ENCODE peak calls at places on chromosomes 4 and X, in seven cellular contexts. One of them, this sample, is unnamed.

GRCh38 chr4:176885224-176885623 is 92.5 kb upstream of the VEGFC start:
- DNase-seq in esophagus squamous epithelium: no peak
- DNase-seq in right cardiac atrium: no peak
- DNase-seq in prostate gland: no peak
- DNase-seq in cardiac muscle cell: no peak
- DNase-seq in uterus: no peak
- DNase-seq in stomach: no peak
- DNase-seq in this sample: no peak

GRCh38 chrX:155246748-155247147 is 17.5 kb downstream of the RAB39B start:
- DNase-seq in right cardiac atrium: no peak
- DNase-seq in uterus: no peak
- DNase-seq in prostate gland: no peak
- DNase-seq in stomach: no peak
- DNase-seq in esophagus squamous epithelium: no peak
- DNase-seq in cardiac muscle cell: no peak
- DNase-seq in this sample: no peak

GRCh38 chr4:11470709-11471441 is 42.2 kb upstream of the HS3ST1 start:
- DNase-seq in esophagus squamous epithelium: no peak
- DNase-seq in right cardiac atrium: no peak
- DNase-seq in uterus: no peak
- DNase-seq in cardiac muscle cell: no peak
- DNase-seq in prostate gland: peak; percentile 24
- DNase-seq in stomach: no peak
- DNase-seq in this sample: no peak

GRCh38 chrX:40663880-40664630 is 16.7 kb upstream of the CXorf38 start:
- DNase-seq in prostate gland: no peak
- DNase-seq in stomach: no peak
- DNase-seq in uterus: no peak
- DNase-seq in cardiac muscle cell: peak; percentile 44
- DNase-seq in right cardiac atrium: no peak
- DNase-seq in esophagus squamous epithelium: no peak
- DNase-seq in this sample: no peak

GRCh38 chr4:84971319-84971932 is 4.9 kb upstream of the WDFY3 start:
- DNase-seq in esophagus squamous epithelium: no peak
- DNase-seq in stomach: no peak
- DNase-seq in prostate gland: no peak
- DNase-seq in uterus: no peak
- DNase-seq in cardiac muscle cell: peak; percentile 71
- DNase-seq in right cardiac atrium: no peak
- DNase-seq in this sample: no peak

GRCh38 chr4:122010610-122011009 is 58.8 kb upstream of the TRPC3 start:
- DNase-seq in uterus: no peak
- DNase-seq in esophagus squamous epithelium: no peak
- DNase-seq in stomach: no peak
- DNase-seq in cardiac muscle cell: no peak
- DNase-seq in prostate gland: no peak
- DNase-seq in right cardiac atrium: no peak
- DNase-seq in this sample: no peak

GRCh38 chrX:39497717-39498265 is 600.0 kb downstream of the BCOR start:
- DNase-seq in cardiac muscle cell: no peak
- DNase-seq in uterus: no peak
- DNase-seq in stomach: no peak
- DNase-seq in esophagus squamous epithelium: no peak
- DNase-seq in right cardiac atrium: no peak
- DNase-seq in prostate gland: no peak
- DNase-seq in this sample: no peak

GRCh38 chr4:7414046-7414445 is 20.7 kb downstream of the PSAPL1 start:
- DNase-seq in prostate gland: no peak
- DNase-seq in right cardiac atrium: no peak
- DNase-seq in esophagus squamous epithelium: no peak
- DNase-seq in uterus: no peak
- DNase-seq in cardiac muscle cell: no peak
- DNase-seq in stomach: peak; percentile 13
- DNase-seq in this sample: no peak

GRCh38 chr4:186699298-186699697 is 24.4 kb downstream of the FAT1 start:
- DNase-seq in esophagus squamous epithelium: no peak
- DNase-seq in uterus: no peak
- DNase-seq in stomach: peak; percentile 76
- DNase-seq in right cardiac atrium: no peak
- DNase-seq in prostate gland: peak; percentile 60
- DNase-seq in cardiac muscle cell: peak; percentile 24
- DNase-seq in this sample: no peak

GRCh38 chr4:17241835-17242234 is 270.1 kb downstream of the QDPR start:
- DNase-seq in stomach: no peak
- DNase-seq in prostate gland: no peak
- DNase-seq in esophagus squamous epithelium: no peak
- DNase-seq in uterus: no peak
- DNase-seq in cardiac muscle cell: no peak
- DNase-seq in right cardiac atrium: no peak
- DNase-seq in this sample: no peak

GRCh38 chr4:169068423-169068822 is 58.4 kb upstream of the CBR4 start:
- DNase-seq in prostate gland: no peak
- DNase-seq in uterus: no peak
- DNase-seq in cardiac muscle cell: no peak
- DNase-seq in right cardiac atrium: no peak
- DNase-seq in stomach: no peak
- DNase-seq in esophagus squamous epithelium: no peak
- DNase-seq in this sample: no peak

GRCh38 chr4:177853198-177853597 is 411.0 kb upstream of the AGA start:
- DNase-seq in prostate gland: no peak
- DNase-seq in cardiac muscle cell: no peak
- DNase-seq in right cardiac atrium: no peak
- DNase-seq in stomach: no peak
- DNase-seq in uterus: no peak
- DNase-seq in esophagus squamous epithelium: no peak
- DNase-seq in this sample: no peak

GRCh38 chr4:78528327-78528726 is 23.2 kb upstream of the ANXA3 start:
- DNase-seq in esophagus squamous epithelium: no peak
- DNase-seq in stomach: no peak
- DNase-seq in uterus: no peak
- DNase-seq in cardiac muscle cell: no peak
- DNase-seq in right cardiac atrium: no peak
- DNase-seq in prostate gland: no peak
- DNase-seq in this sample: no peak

GRCh38 chr4:3492741-3493719 is 29.9 kb downstream of the DOK7 start:
- DNase-seq in cardiac muscle cell: peak; percentile 18
- DNase-seq in uterus: no peak
- DNase-seq in right cardiac atrium: peak; percentile 56
- DNase-seq in prostate gland: no peak
- DNase-seq in stomach: no peak
- DNase-seq in esophagus squamous epithelium: no peak
- DNase-seq in this sample: no peak

GRCh38 chrX:106436695-106437094 is 175.1 kb upstream of the RADX start:
- DNase-seq in prostate gland: no peak
- DNase-seq in stomach: no peak
- DNase-seq in right cardiac atrium: no peak
- DNase-seq in cardiac muscle cell: no peak
- DNase-seq in esophagus squamous epithelium: no peak
- DNase-seq in uterus: no peak
- DNase-seq in this sample: no peak

GRCh38 chr4:52659016-52659721 is at the start of gene USP46:
- DNase-seq in cardiac muscle cell: peak; percentile 87
- DNase-seq in stomach: peak; percentile 81
- DNase-seq in right cardiac atrium: peak; percentile 94
- DNase-seq in prostate gland: peak; percentile 67
- DNase-seq in uterus: peak; percentile 71
- DNase-seq in esophagus squamous epithelium: peak; percentile 8
- DNase-seq in this sample: peak; percentile 69

GRCh38 chrX:70168238-70169188 is 8.8 kb upstream of the DGAT2L6 start:
- DNase-seq in prostate gland: no peak
- DNase-seq in right cardiac atrium: no peak
- DNase-seq in cardiac muscle cell: peak; percentile 75
- DNase-seq in esophagus squamous epithelium: no peak
- DNase-seq in stomach: no peak
- DNase-seq in uterus: peak; percentile 35
- DNase-seq in this sample: no peak

GRCh38 chr4:124431663-124432192 is 280.8 kb downstream of the ANKRD50 start:
- DNase-seq in prostate gland: no peak
- DNase-seq in esophagus squamous epithelium: no peak
- DNase-seq in stomach: no peak
- DNase-seq in cardiac muscle cell: no peak
- DNase-seq in right cardiac atrium: no peak
- DNase-seq in uterus: no peak
- DNase-seq in this sample: no peak
- H3K27ac ChIP-seq in prostate gland: no peak overlapping the region
- H3K27ac ChIP-seq in esophagus squamous epithelium: no peak overlapping the region
- H3K27ac ChIP-seq in stomach: no peak overlapping the region
- H3K27ac ChIP-seq in cardiac muscle cell: no peak overlapping the region
- H3K27ac ChIP-seq in right cardiac atrium: no peak overlapping the region
- H3K27ac ChIP-seq in uterus: no peak overlapping the region
- H3K27ac ChIP-seq in this sample: no peak overlapping the region

GRCh38 chr4:112236040-112236439 is 4.5 kb downstream of the AP1AR start:
- DNase-seq in stomach: no peak
- DNase-seq in uterus: no peak
- DNase-seq in esophagus squamous epithelium: no peak
- DNase-seq in right cardiac atrium: no peak
- DNase-seq in prostate gland: no peak
- DNase-seq in cardiac muscle cell: no peak
- DNase-seq in this sample: no peak

GRCh38 chr4:112225157-112225556 is 6.4 kb upstream of the AP1AR start:
- DNase-seq in stomach: no peak
- DNase-seq in right cardiac atrium: no peak
- DNase-seq in uterus: no peak
- DNase-seq in prostate gland: no peak
- DNase-seq in esophagus squamous epithelium: no peak
- DNase-seq in cardiac muscle cell: no peak
- DNase-seq in this sample: no peak

GRCh38 chr4:112234952-112235609 is 3.5 kb downstream of the AP1AR start:
- DNase-seq in prostate gland: peak; percentile 80
- DNase-seq in stomach: peak; percentile 74
- DNase-seq in esophagus squamous epithelium: no peak
- DNase-seq in right cardiac atrium: no peak
- DNase-seq in cardiac muscle cell: peak; percentile 89
- DNase-seq in uterus: peak; percentile 81
- DNase-seq in this sample: peak; percentile 33

GRCh38 chr4:112231779-112232713 is at the start of gene AP1AR:
- DNase-seq in stomach: peak; percentile 78
- DNase-seq in right cardiac atrium: peak; percentile 94
- DNase-seq in prostate gland: peak; percentile 70
- DNase-seq in esophagus squamous epithelium: peak; percentile 46
- DNase-seq in uterus: peak; percentile 83
- DNase-seq in cardiac muscle cell: peak; percentile 81
- DNase-seq in this sample: peak; percentile 73

DNA sequence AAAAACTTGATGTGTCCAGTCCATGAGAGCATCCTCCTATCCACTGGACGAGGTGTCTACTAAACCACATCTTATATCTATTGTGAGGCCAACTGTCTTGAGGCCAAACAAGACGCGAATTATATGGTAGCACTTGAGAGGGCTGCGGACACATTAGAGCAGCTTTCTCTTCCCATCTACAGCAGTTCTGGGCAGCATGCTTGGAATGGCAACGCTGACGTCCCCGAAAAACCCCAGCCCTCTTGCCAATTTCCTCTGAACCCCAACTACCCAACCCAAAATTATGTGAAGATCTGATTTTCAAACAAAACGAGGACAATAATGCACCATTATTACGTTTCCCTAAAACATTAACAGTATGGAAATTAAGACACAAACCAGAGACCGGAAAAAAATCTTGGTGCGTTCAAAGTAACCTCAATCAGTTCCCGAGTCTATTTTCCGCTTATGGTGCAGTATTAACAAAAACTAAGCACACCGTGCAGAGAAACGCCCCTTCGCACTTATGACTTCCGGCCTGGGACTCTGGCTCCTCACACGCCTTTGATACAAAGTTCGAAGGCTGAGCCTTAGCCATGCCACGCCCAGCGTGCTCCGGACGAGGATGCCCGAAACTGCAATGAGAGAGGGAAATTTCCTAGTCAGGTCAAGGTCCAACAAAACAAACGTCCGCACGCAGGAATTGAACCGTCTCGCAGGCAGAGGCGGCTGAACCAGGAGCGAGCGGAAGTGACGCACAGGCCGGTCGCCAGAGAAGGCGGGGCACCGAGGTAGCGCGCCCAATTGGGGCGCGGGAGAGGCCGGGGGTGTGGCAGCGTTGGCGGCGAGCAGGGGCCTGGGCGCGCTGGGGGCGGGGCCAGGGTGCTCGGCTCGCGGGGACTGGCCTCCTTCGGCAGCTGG is 458 bp upstream of the AP1AR start:
- DNase-seq in cardiac muscle cell: peak; percentile 99
- DNase-seq in prostate gland: peak; percentile 97
- DNase-seq in stomach: peak; percentile 98
- DNase-seq in right cardiac atrium: peak; percentile 99
- DNase-seq in esophagus squamous epithelium: peak; percentile 82
- DNase-seq in uterus: peak; percentile 97
- DNase-seq in this sample: peak; percentile 94
- H3K27ac ChIP-seq in cardiac muscle cell: peak overlapping the region; percentile 97
- H3K27ac ChIP-seq in prostate gland: peak overlapping the region; percentile 92
- H3K27ac ChIP-seq in stomach: peak overlapping the region; percentile 97
- H3K27ac ChIP-seq in right cardiac atrium: peak overlapping the region; percentile 98
- H3K27ac ChIP-seq in esophagus squamous epithelium: peak overlapping the region; percentile 99
- H3K27ac ChIP-seq in uterus: peak overlapping the region; percentile 99
- H3K27ac ChIP-seq in this sample: peak overlapping the region; percentile 94

GRCh38 chr4:140666889-140667614 is 89.1 kb downstream of the TBC1D9 start:
- DNase-seq in cardiac muscle cell: no peak
- DNase-seq in esophagus squamous epithelium: no peak
- DNase-seq in uterus: no peak
- DNase-seq in stomach: no peak
- DNase-seq in right cardiac atrium: no peak
- DNase-seq in prostate gland: no peak
- DNase-seq in this sample: no peak

GRCh38 chr4:140659935-140660710 is 91.4 kb upstream of the UCP1 start:
- DNase-seq in esophagus squamous epithelium: no peak
- DNase-seq in uterus: no peak
- DNase-seq in prostate gland: no peak
- DNase-seq in right cardiac atrium: no peak
- DNase-seq in cardiac muscle cell: no peak
- DNase-seq in stomach: no peak
- DNase-seq in this sample: no peak

GRCh38 chr4:140662082-140662869 is 93.5 kb upstream of the UCP1 start:
- DNase-seq in right cardiac atrium: no peak
- DNase-seq in prostate gland: no peak
- DNase-seq in uterus: no peak
- DNase-seq in cardiac muscle cell: peak; percentile 27
- DNase-seq in stomach: no peak
- DNase-seq in esophagus squamous epithelium: no peak
- DNase-seq in this sample: no peak

GRCh38 chr4:140661550-140661949 is 92.8 kb upstream of the UCP1 start:
- DNase-seq in esophagus squamous epithelium: no peak
- DNase-seq in cardiac muscle cell: no peak
- DNase-seq in right cardiac atrium: no peak
- DNase-seq in uterus: no peak
- DNase-seq in prostate gland: no peak
- DNase-seq in stomach: no peak
- DNase-seq in this sample: no peak
- H3K27ac ChIP-seq in esophagus squamous epithelium: no peak overlapping the region
- H3K27ac ChIP-seq in cardiac muscle cell: no peak overlapping the region
- H3K27ac ChIP-seq in right cardiac atrium: no peak overlapping the region
- H3K27ac ChIP-seq in uterus: no peak overlapping the region
- H3K27ac ChIP-seq in prostate gland: no peak overlapping the region
- H3K27ac ChIP-seq in stomach: no peak overlapping the region
- H3K27ac ChIP-seq in this sample: no peak overlapping the region

DNA sequence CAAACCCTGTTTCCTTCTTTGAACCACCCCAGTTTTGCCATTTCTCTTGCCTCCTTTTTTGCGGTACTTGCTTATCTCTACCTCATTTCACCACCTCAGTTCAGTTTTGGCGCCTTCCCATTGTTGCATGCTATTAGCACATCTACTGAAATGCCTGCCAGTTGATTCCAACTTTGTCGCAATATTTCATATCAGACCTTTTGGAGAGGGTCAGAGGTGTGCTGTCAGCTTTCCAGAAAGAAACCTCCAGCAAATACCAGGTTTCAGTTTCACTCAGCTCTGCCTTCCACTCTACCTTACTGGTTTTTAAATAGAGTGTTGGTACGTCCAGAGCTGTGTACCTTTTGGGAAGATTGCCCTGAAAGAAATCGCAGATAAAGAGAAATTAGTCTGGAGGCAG is 91.9 kb upstream of the CPEB2 start:
- DNase-seq in stomach: peak; percentile 77
- DNase-seq in uterus: no peak
- DNase-seq in prostate gland: no peak
- DNase-seq in esophagus squamous epithelium: no peak
- DNase-seq in cardiac muscle cell: peak; percentile 48
- DNase-seq in right cardiac atrium: no peak
- DNase-seq in this sample: no peak
- H3K27ac ChIP-seq in stomach: peak overlapping the region; percentile 37
- H3K27ac ChIP-seq in uterus: no peak overlapping the region
- H3K27ac ChIP-seq in prostate gland: no peak overlapping the region
- H3K27ac ChIP-seq in esophagus squamous epithelium: no peak overlapping the region
- H3K27ac ChIP-seq in cardiac muscle cell: no peak overlapping the region
- H3K27ac ChIP-seq in right cardiac atrium: no peak overlapping the region
- H3K27ac ChIP-seq in this sample: no peak overlapping the region

This sample was measured in substantia nigra.